ENCODE peak calls at places on chromosomes 12 and 14, in nine cellular contexts. H, C, Q, E, M, R, W, L and X are unnamed samples.

GRCh38 chr12:57619434-57620244 is 8.4 kb downstream of the ARHGEF25 start:
- DNase-seq in R (no peak), Q (no peak), C (no peak), L (no peak), W (no peak), E (no peak), M (peak), H (no peak), X (no peak)

GRCh38 chr14:30573203-30573814 is 14.4 kb downstream of the G2E3 start:
- DNase-seq in C (no peak), H (peak), M (no peak), R (no peak), Q (no peak), E (peak), W (peak), L (no peak), X (no peak)

GRCh38 chr12:92961949-92962348 is 32.9 kb upstream of the EEA1 start:
- DNase-seq in W (no peak), Q (no peak), H (peak), M (no peak), R (peak), L (no peak), C (no peak), E (peak), X (no peak)

GRCh38 chr12:125284945-125285344 is 219.7 kb downstream of the AACS start:
- DNase-seq in W (no peak), Q (no peak), E (no peak), L (no peak), H (no peak), C (no peak), M (no peak), R (no peak), X (no peak)

GRCh38 chr12:7933255-7933726 is 2.7 kb downstream of the SLC2A3 start:
- DNase-seq in M (peak), W (peak), L (peak), R (peak), Q (peak), C (peak), E (peak), H (peak), X (peak)

GRCh38 chr12:101857043-101857558 is 20.3 kb upstream of the DRAM1 start:
- DNase-seq in H (peak), M (no peak), C (no peak), R (peak), Q (peak), E (peak), W (peak), L (no peak), X (no peak)

GRCh38 chr12:132432721-132433577 is 57.0 kb upstream of the FBRSL1 start:
- DNase-seq in W (no peak), M (peak), L (peak), C (no peak), Q (no peak), H (peak), R (no peak), E (no peak), X (no peak)

GRCh38 chr12:1670815-1671268 is 20.0 kb upstream of the ADIPOR2 start:
- DNase-seq in E (no peak), H (no peak), C (peak), Q (no peak), L (no peak), M (no peak), R (no peak), W (no peak), X (no peak)

GRCh38 chr12:19994970-19995369 is 373.4 kb upstream of the PDE3A start:
- DNase-seq in E (no peak), H (no peak), C (no peak), R (no peak), Q (no peak), M (no peak), W (no peak), L (no peak), X (no peak)

GRCh38 chr12:52499836-52500560 is 6.9 kb upstream of the KRT6A start:
- DNase-seq in Q (no peak), W (peak), M (no peak), H (peak), L (no peak), E (peak), R (peak), C (no peak), X (no peak)

GRCh38 chr12:32566663-32567634 is 112.2 kb upstream of the DNM1L start:
- DNase-seq in M (no peak), R (peak), L (no peak), C (no peak), W (peak), Q (no peak), H (peak), E (peak), X (peak)

GRCh38 chr12:18719922-18720321 is 17.9 kb downstream of the PLCZ1 start:
- DNase-seq in M (no peak), R (no peak), L (no peak), C (no peak), E (peak), H (peak), W (peak), Q (no peak), X (no peak)

GRCh38 chr14:52553002-52553670 is 500 bp downstream of the GPR137C start:
- DNase-seq in W (no peak), C (peak), E (peak), H (no peak), Q (no peak), R (no peak), M (no peak), L (peak), X (no peak)

GRCh38 chr14:56333361-56334279 is 215.4 kb downstream of the PELI2 start:
- DNase-seq in C (no peak), Q (no peak), L (no peak), W (peak), H (peak), M (no peak), R (peak), E (peak), X (no peak)

GRCh38 chr12:63937381-63938168 is 93.1 kb downstream of the SRGAP1 start:
- DNase-seq in Q (no peak), R (no peak), W (no peak), L (no peak), C (no peak), H (no peak), E (no peak), M (no peak), X (no peak)

GRCh38 chr14:91354979-91355685 is 62.5 kb downstream of the CCDC88C start:
- DNase-seq in H (no peak), Q (no peak), L (no peak), C (no peak), M (no peak), R (no peak), W (no peak), E (no peak), X (no peak)

GRCh38 chr14:49240383-49240782 is 345.8 kb downstream of the RPS29 start:
- DNase-seq in L (no peak), C (no peak), R (no peak), Q (no peak), M (no peak), E (no peak), W (no peak), H (no peak), X (no peak)

GRCh38 chr12:22802883-22803640 is 178.1 kb downstream of the ETNK1 start:
- DNase-seq in H (no peak), Q (no peak), E (no peak), L (no peak), C (no peak), R (no peak), M (no peak), W (no peak), X (no peak)

GRCh38 chr12:22800332-22800731 is 175.4 kb downstream of the ETNK1 start:
- DNase-seq in Q (no peak), H (no peak), R (no peak), E (no peak), W (no peak), M (no peak), L (no peak), C (no peak), X (no peak)

DNA sequence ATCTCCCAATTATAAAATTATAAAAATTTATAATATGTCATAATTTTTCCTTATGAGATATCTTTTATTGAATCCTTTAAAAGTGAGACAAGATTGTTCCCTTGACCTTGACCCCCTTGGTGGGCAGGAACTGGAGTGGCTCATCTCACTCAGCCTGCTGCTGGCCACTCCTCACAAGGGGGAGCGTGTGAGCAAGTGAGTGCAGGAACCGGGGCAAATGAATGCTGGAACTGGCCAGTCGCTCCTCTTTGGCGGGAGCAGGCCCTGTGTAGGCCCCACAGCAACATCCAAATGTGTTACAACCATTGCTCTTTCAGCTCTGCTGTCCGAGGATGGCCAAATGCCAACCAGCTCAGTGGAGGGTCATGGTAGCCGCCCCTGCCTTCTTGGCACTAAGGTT is 178.8 kb downstream of the ETNK1 start:
- DNase-seq in W (no peak), R (no peak), E (no peak), H (no peak), M (no peak), L (no peak), C (no peak), Q (no peak), X (no peak)
- H3K27ac ChIP-seq in W (no peak), R (no peak), E (no peak), H (no peak), M (no peak), L (no peak), C (no peak), Q (no peak), X (no peak)

GRCh38 chr14:103628221-103628683 is 759 bp upstream of the KLC1 start:
- DNase-seq in H (peak), C (peak), L (peak), R (peak), W (peak), Q (peak), E (peak), M (peak), X (peak)

GRCh38 chr14:103625361-103626095 is 3.5 kb upstream of the KLC1 start:
- DNase-seq in L (no peak), C (peak), Q (no peak), R (no peak), E (no peak), H (no peak), M (no peak), W (no peak), X (no peak)

GRCh38 chr14:103627073-103628025 is 1.7 kb upstream of the KLC1 start:
- DNase-seq in W (no peak), H (no peak), M (no peak), R (no peak), C (no peak), E (no peak), L (no peak), Q (no peak), X (no peak)

GRCh38 chr14:103624860-103625259 is 4.2 kb upstream of the KLC1 start:
- DNase-seq in Q (peak), L (peak), R (peak), E (peak), C (peak), H (peak), M (peak), W (peak), X (no peak)

GRCh38 chr14:103626150-103626850 is 2.7 kb upstream of the KLC1 start:
- DNase-seq in L (no peak), C (no peak), R (no peak), H (no peak), Q (no peak), W (no peak), M (no peak), E (no peak), X (no peak)
- H3K27ac ChIP-seq in L (peak), C (no peak), R (no peak), H (no peak), Q (peak), W (no peak), M (peak), E (no peak), X (no peak)

DNA sequence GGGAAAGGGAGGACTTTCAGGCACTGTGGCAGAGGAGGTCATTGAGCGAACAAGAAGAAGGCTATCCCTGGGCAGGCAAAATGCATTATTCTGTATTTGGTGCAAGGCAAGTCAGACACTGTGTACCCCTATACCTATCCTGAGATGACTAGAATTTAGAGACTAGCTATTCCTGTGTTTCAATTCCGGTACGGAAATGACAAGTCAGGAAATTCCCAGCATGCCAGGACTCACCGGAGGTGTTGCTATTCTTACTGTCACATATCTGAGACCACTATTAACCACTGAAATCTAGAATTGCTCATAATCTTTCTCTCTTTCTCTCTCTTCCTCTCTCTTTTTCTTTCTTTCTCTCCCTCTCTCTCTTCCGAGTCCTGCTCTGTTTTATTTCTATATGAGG is 297.1 kb downstream of the PDZRN4 start:
- DNase-seq in Q (no peak), L (no peak), H (no peak), E (no peak), C (no peak), W (no peak), M (no peak), R (no peak), X (no peak)
- H3K27ac ChIP-seq in Q (no peak), L (no peak), H (no peak), E (no peak), C (no peak), W (no peak), M (no peak), R (no peak), X (no peak)

DNA sequence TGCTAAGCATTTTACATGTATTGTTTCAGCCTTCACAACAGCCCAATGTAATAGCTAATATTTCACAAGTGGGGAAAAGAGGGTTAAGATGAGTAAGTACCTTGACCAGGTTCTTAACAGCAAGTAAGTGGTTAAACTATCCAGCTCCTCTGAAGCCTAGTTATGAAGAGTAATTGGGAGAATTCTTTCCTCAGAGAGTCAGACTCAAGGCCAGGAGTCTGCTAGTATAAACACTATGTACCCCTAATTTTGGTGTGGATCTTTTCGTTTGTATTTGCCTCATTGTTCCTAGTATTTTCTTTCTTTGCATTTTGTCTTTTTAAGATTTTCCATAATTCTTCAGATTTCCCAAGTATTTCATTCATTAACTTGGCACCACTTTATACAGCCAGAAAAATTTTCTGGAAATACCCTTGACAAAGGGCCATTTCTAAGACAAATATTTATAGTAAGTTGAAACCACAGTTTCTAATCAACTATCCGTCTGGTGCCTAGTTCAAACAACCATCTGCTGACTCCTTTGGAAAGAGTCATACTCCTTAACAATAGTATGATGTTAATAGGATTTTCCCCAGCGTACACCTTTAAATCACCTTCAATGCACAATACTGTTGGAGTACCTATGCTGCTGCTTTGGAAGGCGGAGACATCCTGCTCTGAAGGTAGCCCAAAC is 81.2 kb downstream of the SCAF11 start:
- DNase-seq in R (no peak), E (peak), W (peak), L (no peak), H (peak), C (no peak), Q (no peak), M (no peak), X (no peak)
- H3K27ac ChIP-seq in R (no peak), E (no peak), W (no peak), L (no peak), H (peak), C (no peak), Q (no peak), M (no peak), X (no peak)

DNA sequence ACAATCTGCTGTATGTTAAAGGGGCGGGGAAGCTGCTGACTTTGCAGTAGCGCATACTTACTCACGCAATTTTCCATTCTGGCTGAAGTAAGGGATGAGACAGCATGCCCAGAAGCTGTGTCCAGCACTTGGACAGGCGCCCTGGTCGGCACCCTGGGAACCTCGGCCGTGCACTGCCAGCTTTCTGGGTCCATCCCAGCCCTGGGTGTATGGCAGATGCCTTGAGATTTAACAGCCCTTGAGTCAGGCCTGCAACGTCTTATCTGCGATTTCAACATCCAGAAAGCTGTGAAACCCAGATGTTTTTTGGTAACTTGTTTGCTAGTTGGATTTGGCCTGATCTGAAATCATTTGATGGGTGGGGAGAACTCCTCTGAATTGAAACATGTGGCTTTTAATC is 16.2 kb downstream of the EML1 start:
- DNase-seq in R (no peak), W (peak), C (no peak), Q (no peak), M (peak), E (peak), H (peak), L (peak), X (peak)
- H3K27ac ChIP-seq in R (no peak), W (no peak), C (no peak), Q (peak), M (peak), E (peak), H (no peak), L (peak), X (peak)

GRCh38 chr14:21275261-21275858 is 4.5 kb upstream of the RPGRIP1 start:
- DNase-seq in H (no peak), C (no peak), W (no peak), L (no peak), E (no peak), R (no peak), Q (no peak), M (no peak), X (no peak)
- H3K27ac ChIP-seq in H (no peak), C (no peak), W (no peak), L (no peak), E (no peak), R (no peak), Q (no peak), M (no peak), X (no peak)